ENCODE peak calls at places on chromosomes 12 and 14, in seven cellular contexts. E is tibial artery, I is neural progenitor cell, Q is lower leg skin, R is endothelial cell, G is cardiac muscle cell, V is GM20000. B is an unnamed sample.

GRCh38 chr14:51604078-51604477 is 47.6 kb upstream of the FRMD6 start:
- DNase-seq in I (no peak), Q (no peak), R (no peak), V (no peak), G (peak), E (no peak), B (no peak)

GRCh38 chr12:86669010-86669409 is 412.8 kb upstream of the MGAT4C start:
- DNase-seq in V (no peak), Q (no peak), R (no peak), G (no peak), E (no peak), I (no peak), B (no peak)

GRCh38 chr12:45208604-45209487 is 7.0 kb upstream of the ANO6 start:
- DNase-seq in V (no peak), I (no peak), G (peak), Q (no peak), R (no peak), E (no peak), B (no peak)

GRCh38 chr12:108319277-108320234 is 19.6 kb downstream of the CMKLR1 start:
- DNase-seq in I (no peak), G (no peak), R (no peak), Q (no peak), V (no peak), E (no peak), B (no peak)

GRCh38 chr12:52650520-52651081 is 1.4 kb downstream of the KRT2 start:
- DNase-seq in G (no peak), I (no peak), V (no peak), Q (peak), E (no peak), R (no peak), B (no peak)

GRCh38 chr12:9361879-9362326 is 153.7 kb upstream of the PZP start:
- DNase-seq in Q (no peak), R (no peak), G (no peak), I (no peak), V (peak), E (no peak), B (no peak)

GRCh38 chr12:5945071-5946008 is at the start of gene ANO2:
- DNase-seq in Q (no peak), R (peak), V (no peak), G (peak), I (peak), E (no peak), B (no peak)

GRCh38 chr14:99137913-99138571 is 134.0 kb downstream of the BCL11B start:
- DNase-seq in E (peak), V (no peak), I (no peak), Q (peak), R (no peak), G (no peak), B (peak)

GRCh38 chr12:122076743-122077495 is 1.6 kb upstream of the MLXIP start:
- DNase-seq in Q (no peak), V (no peak), E (peak), R (no peak), G (no peak), I (no peak), B (no peak)

GRCh38 chr12:112841891-112842290 is 50.3 kb downstream of the RPH3A start:
- DNase-seq in I (no peak), G (peak), E (no peak), V (no peak), R (no peak), Q (peak), B (no peak)

GRCh38 chr12:132285991-132286681 is 43.3 kb downstream of the GALNT9 start:
- DNase-seq in E (no peak), G (peak), R (peak), I (peak), V (no peak), Q (no peak), B (no peak)

GRCh38 chr14:95192306-95192705 is 35.0 kb upstream of the DICER1 start:
- DNase-seq in E (no peak), G (no peak), Q (no peak), R (no peak), V (no peak), I (peak), B (no peak)

GRCh38 chr14:103516426-103517171 is 6.0 kb downstream of the CKB start:
- DNase-seq in Q (no peak), V (peak), E (no peak), I (no peak), R (no peak), G (no peak), B (no peak)

GRCh38 chr12:6960291-6961277 is 9.4 kb downstream of the PTPN6 start:
- DNase-seq in V (peak), G (peak), E (peak), I (peak), Q (peak), R (no peak), B (no peak)

GRCh38 chr14:80275208-80275850 is 64.0 kb upstream of the DIO2 start:
- DNase-seq in V (no peak), Q (no peak), I (no peak), G (peak), R (no peak), E (no peak), B (no peak)

GRCh38 chr12:32455607-32456063 is 56.3 kb downstream of the FGD4 start:
- DNase-seq in Q (no peak), V (peak), I (peak), R (peak), G (peak), E (no peak), B (no peak)

GRCh38 chr14:55913324-55914035 is 204.7 kb upstream of the PELI2 start:
- DNase-seq in R (no peak), E (peak), Q (no peak), V (no peak), I (peak), G (peak), B (no peak)

GRCh38 chr14:79698218-79698617 is 513.1 kb downstream of the DIO2 start:
- DNase-seq in E (no peak), G (no peak), V (no peak), Q (no peak), R (no peak), I (no peak), B (no peak)

GRCh38 chr14:51202914-51203665 is 37.0 kb upstream of the TMX1 start:
- DNase-seq in G (no peak), I (no peak), E (no peak), R (no peak), V (peak), Q (no peak), B (no peak)

GRCh38 chr14:76376001-76376404 is at the start of gene ESRRB:
- DNase-seq in V (no peak), G (peak), E (no peak), R (peak), I (peak), Q (no peak), B (no peak)

GRCh38 chr12:96258451-96258933 is 64.3 kb downstream of the ELK3 start:
- DNase-seq in G (peak), V (no peak), Q (no peak), I (peak), E (peak), R (no peak), B (no peak)
- TF ChIP-seq CTCF in G (no peak), V (no peak), Q (no peak), I (no peak), E (no peak), R (no peak), B (no peak)

DNA sequence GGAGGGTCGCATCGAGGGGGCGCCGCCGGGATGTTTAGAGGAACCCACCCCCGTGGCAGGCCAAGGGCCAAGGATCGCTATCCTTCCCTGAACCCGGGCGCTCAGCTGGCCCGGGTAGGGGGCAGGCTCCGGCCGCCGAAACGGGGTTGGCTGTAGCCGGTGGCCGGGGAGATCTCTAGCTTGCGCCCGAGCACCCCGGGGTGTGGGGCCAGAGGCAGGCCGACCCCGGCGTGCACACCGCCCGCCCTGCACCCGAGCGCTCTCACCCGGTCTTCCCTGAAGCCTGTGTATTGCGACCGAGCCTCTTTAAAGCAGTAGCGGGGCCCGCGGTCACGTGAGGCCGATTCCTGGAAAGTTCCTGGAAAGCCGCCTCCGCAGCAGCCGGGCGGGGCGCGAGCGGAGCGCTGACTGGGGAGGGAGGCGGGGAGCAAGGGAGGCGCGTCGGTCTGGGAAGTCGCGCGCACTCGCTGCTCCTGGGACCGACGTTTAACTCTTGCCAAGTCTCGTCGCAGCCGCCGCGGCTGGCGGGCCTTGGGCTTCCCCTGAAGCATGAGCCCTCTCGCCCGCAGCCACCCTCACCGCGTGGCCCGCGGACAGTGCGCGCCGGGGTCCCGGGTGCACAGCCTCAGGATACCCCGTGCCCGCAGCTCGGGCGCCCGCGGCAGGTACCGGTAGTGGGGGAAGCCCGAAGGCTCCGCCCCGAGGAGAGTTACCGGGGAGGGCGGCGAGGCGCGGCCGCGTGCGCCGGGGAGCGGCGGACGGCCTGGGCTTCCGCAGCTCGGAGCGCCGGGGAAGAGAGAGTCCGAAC is 1.7 kb upstream of the SOCS2 start:
- DNase-seq in Q (peak), E (peak), I (peak), V (peak), G (peak), R (peak), B (peak)
- TF ChIP-seq CTCF in Q (no peak), E (no peak), I (no peak), V (no peak), G (no peak), R (no peak), B (no peak)

GRCh38 chr12:103623716-103624115 is 36.6 kb downstream of the STAB2 start:
- DNase-seq in V (no peak), I (no peak), R (no peak), Q (no peak), E (no peak), G (no peak), B (no peak)

GRCh38 chr12:103627189-103627855 is 40.2 kb downstream of the STAB2 start:
- DNase-seq in I (no peak), G (no peak), E (peak), R (no peak), V (no peak), Q (no peak), B (no peak)

DNA sequence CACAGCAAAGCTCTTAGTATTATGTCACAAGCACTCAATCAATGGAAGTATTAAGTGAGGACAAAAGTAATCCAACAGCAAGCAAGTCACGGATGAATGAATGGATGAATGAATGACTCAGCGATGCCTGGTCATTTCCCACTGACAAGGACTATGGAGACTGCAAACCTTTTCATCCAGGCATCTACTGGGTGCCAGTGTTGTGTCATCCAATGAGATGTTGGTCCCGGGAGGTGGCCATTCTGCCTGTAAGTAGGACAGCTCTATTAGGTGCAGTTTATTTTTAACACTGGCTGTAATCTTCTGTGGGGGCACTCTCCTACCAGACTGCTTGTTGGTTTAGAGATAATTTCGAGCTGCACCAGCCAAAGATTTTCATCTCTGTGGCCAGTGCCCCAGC is 39.4 kb downstream of the STAB2 start:
- DNase-seq in R (no peak), V (no peak), G (peak), Q (no peak), I (peak), E (peak), B (no peak)
- TF ChIP-seq CTCF in R (no peak), V (no peak), G (no peak), Q (no peak), I (peak), E (peak), B (peak)

GRCh38 chr12:20376984-20377383 is 8.6 kb downstream of the PDE3A start:
- DNase-seq in V (no peak), Q (no peak), E (no peak), I (peak), R (no peak), G (peak), B (no peak)
- TF ChIP-seq CTCF in V (no peak), Q (no peak), E (peak), I (peak), R (no peak), G (peak), B (peak)

B was measured in type B pancreatic cell.